ENCODE peak calls at places on chromosomes 2 and 18, in six cellular contexts. One of them, this sample, is unnamed.
A peak's percentile ranks its signal among the peaks of the same experiment; 100 is the strongest.

GRCh38 chr2:189045836-189046235 is 71.7 kb downstream of the COL3A1 start:
- DNase-seq in K562: no peak
- DNase-seq in HepG2: no peak
- DNase-seq in SK-N-SH: no peak
- DNase-seq in GM12878: no peak
- DNase-seq in H1: no peak
- DNase-seq in this sample: no peak

GRCh38 chr18:50866765-50867164 is 12.2 kb upstream of the ME2 start:
- DNase-seq in HepG2: no peak
- DNase-seq in GM12878: no peak
- DNase-seq in H1: no peak
- DNase-seq in K562: no peak
- DNase-seq in SK-N-SH: no peak
- DNase-seq in this sample: no peak

GRCh38 chr2:45069711-45070664 is 60.7 kb upstream of the SIX2 start:
- DNase-seq in H1: peak; percentile 45
- DNase-seq in K562: no peak
- DNase-seq in GM12878: no peak
- DNase-seq in SK-N-SH: no peak
- DNase-seq in HepG2: no peak
- DNase-seq in this sample: no peak

GRCh38 chr2:122081743-122082142 is 326.3 kb downstream of the TSN start:
- DNase-seq in SK-N-SH: peak; percentile 32
- DNase-seq in HepG2: no peak
- DNase-seq in H1: no peak
- DNase-seq in K562: no peak
- DNase-seq in GM12878: no peak
- DNase-seq in this sample: no peak

GRCh38 chr2:138059487-138059886 is 95.2 kb downstream of the HNMT start:
- DNase-seq in GM12878: no peak
- DNase-seq in HepG2: no peak
- DNase-seq in K562: no peak
- DNase-seq in H1: no peak
- DNase-seq in SK-N-SH: no peak
- DNase-seq in this sample: no peak

GRCh38 chr18:54247488-54248175 is 21.7 kb upstream of the POLI start:
- DNase-seq in GM12878: no peak
- DNase-seq in HepG2: no peak
- DNase-seq in H1: no peak
- DNase-seq in K562: no peak
- DNase-seq in SK-N-SH: no peak
- DNase-seq in this sample: no peak

GRCh38 chr2:143475131-143475784 is 346.0 kb downstream of the ARHGAP15 start:
- DNase-seq in H1: no peak
- DNase-seq in K562: no peak
- DNase-seq in HepG2: no peak
- DNase-seq in GM12878: no peak
- DNase-seq in SK-N-SH: no peak
- DNase-seq in this sample: no peak

GRCh38 chr2:150165988-150166965 is 321.2 kb downstream of the RND3 start:
- DNase-seq in HepG2: peak; percentile 12
- DNase-seq in SK-N-SH: no peak
- DNase-seq in K562: no peak
- DNase-seq in H1: no peak
- DNase-seq in GM12878: no peak
- DNase-seq in this sample: no peak

GRCh38 chr2:190701586-190701985 is 52.7 kb downstream of the NAB1 start:
- DNase-seq in GM12878: no peak
- DNase-seq in HepG2: no peak
- DNase-seq in K562: no peak
- DNase-seq in SK-N-SH: no peak
- DNase-seq in H1: no peak
- DNase-seq in this sample: no peak

GRCh38 chr2:48444404-48444803 is 85.5 kb upstream of the STON1 start:
- DNase-seq in SK-N-SH: no peak
- DNase-seq in GM12878: no peak
- DNase-seq in HepG2: no peak
- DNase-seq in H1: no peak
- DNase-seq in K562: no peak
- DNase-seq in this sample: no peak

GRCh38 chr2:215368493-215368809 is 56.6 kb downstream of the ATIC start:
- DNase-seq in SK-N-SH: no peak
- DNase-seq in K562: no peak
- DNase-seq in GM12878: no peak
- DNase-seq in HepG2: no peak
- DNase-seq in H1: no peak
- DNase-seq in this sample: no peak

GRCh38 chr2:120602251-120602650 is 133.4 kb upstream of the GLI2 start:
- DNase-seq in SK-N-SH: no peak
- DNase-seq in K562: no peak
- DNase-seq in GM12878: no peak
- DNase-seq in HepG2: no peak
- DNase-seq in H1: no peak
- DNase-seq in this sample: no peak

GRCh38 chr2:111667542-111668273 is 216.3 kb downstream of the ANAPC1 start:
- DNase-seq in SK-N-SH: no peak
- DNase-seq in H1: peak; percentile 24
- DNase-seq in GM12878: no peak
- DNase-seq in HepG2: peak; percentile 64
- DNase-seq in K562: no peak
- DNase-seq in this sample: peak; percentile 63

GRCh38 chr18:44895176-44895798 is 214.6 kb downstream of the SETBP1 start:
- DNase-seq in K562: peak; percentile 15
- DNase-seq in SK-N-SH: peak; percentile 5
- DNase-seq in H1: no peak
- DNase-seq in GM12878: peak; percentile 53
- DNase-seq in HepG2: no peak
- DNase-seq in this sample: peak; percentile 27

GRCh38 chr2:38374978-38375377 is 2.1 kb downstream of the ATL2 start:
- DNase-seq in H1: no peak
- DNase-seq in HepG2: no peak
- DNase-seq in GM12878: no peak
- DNase-seq in K562: no peak
- DNase-seq in SK-N-SH: no peak
- DNase-seq in this sample: no peak

GRCh38 chr2:207075456-207075855 is 90.3 kb downstream of the KLF7 start:
- DNase-seq in HepG2: no peak
- DNase-seq in SK-N-SH: no peak
- DNase-seq in H1: no peak
- DNase-seq in GM12878: no peak
- DNase-seq in K562: no peak
- DNase-seq in this sample: no peak

GRCh38 chr2:174172802-174173355 is 75.5 kb downstream of the OLA1 start:
- DNase-seq in SK-N-SH: no peak
- DNase-seq in H1: no peak
- DNase-seq in HepG2: no peak
- DNase-seq in GM12878: no peak
- DNase-seq in K562: no peak
- DNase-seq in this sample: no peak

GRCh38 chr2:47558116-47559078 is 155.4 kb downstream of the MSH2 start:
- DNase-seq in K562: no peak
- DNase-seq in GM12878: no peak
- DNase-seq in H1: no peak
- DNase-seq in SK-N-SH: no peak
- DNase-seq in HepG2: no peak
- DNase-seq in this sample: no peak

DNA sequence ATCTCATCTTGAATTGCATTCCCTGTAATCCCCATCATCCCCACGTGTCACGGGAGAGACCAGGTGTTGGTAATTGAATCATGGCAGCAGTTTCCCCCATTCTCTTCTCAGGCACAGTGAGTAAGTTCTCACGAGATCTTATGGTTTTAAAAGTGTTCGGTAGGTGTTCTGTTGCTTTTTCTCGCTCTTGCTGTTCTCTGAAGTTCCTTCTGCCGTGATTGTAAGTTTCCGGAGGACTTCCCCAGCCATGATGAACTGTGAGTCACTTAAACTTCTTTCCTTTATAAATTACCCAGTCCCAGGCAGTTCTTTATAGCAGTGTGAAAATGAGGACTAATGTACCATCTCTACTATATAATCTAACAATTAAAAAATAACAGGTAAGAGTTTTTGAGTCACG is 409.9 kb upstream of the NRXN1 start:
- DNase-seq in SK-N-SH: no peak
- DNase-seq in GM12878: no peak
- DNase-seq in HepG2: no peak
- DNase-seq in H1: no peak
- DNase-seq in K562: no peak
- DNase-seq in this sample: no peak
- TF ChIP-seq GABPA in SK-N-SH: no peak
- TF ChIP-seq GABPA in GM12878: no peak
- TF ChIP-seq GABPA in HepG2: no peak
- TF ChIP-seq GABPA in H1: no peak
- TF ChIP-seq GABPA in K562: no peak
- TF ChIP-seq GABPA in this sample: no peak

GRCh38 chr2:70518557-70518956 is 35.1 kb downstream of the TGFA start:
- DNase-seq in SK-N-SH: no peak
- DNase-seq in HepG2: no peak
- DNase-seq in H1: no peak
- DNase-seq in GM12878: no peak
- DNase-seq in K562: no peak
- DNase-seq in this sample: no peak

GRCh38 chr2:70515938-70516337 is 37.7 kb downstream of the TGFA start:
- DNase-seq in H1: no peak
- DNase-seq in K562: no peak
- DNase-seq in HepG2: no peak
- DNase-seq in SK-N-SH: no peak
- DNase-seq in GM12878: no peak
- DNase-seq in this sample: peak; percentile 35

GRCh38 chr2:70514612-70515055 is 39.0 kb downstream of the TGFA start:
- DNase-seq in HepG2: peak; percentile 42
- DNase-seq in K562: no peak
- DNase-seq in H1: no peak
- DNase-seq in GM12878: no peak
- DNase-seq in SK-N-SH: no peak
- DNase-seq in this sample: no peak

GRCh38 chr2:70517804-70518203 is 35.8 kb downstream of the TGFA start:
- DNase-seq in K562: no peak
- DNase-seq in HepG2: no peak
- DNase-seq in H1: no peak
- DNase-seq in GM12878: no peak
- DNase-seq in SK-N-SH: no peak
- DNase-seq in this sample: no peak

GRCh38 chr2:70516596-70516995 is 37.0 kb downstream of the TGFA start:
- DNase-seq in HepG2: no peak
- DNase-seq in GM12878: peak; percentile 24
- DNase-seq in SK-N-SH: no peak
- DNase-seq in H1: no peak
- DNase-seq in K562: no peak
- DNase-seq in this sample: peak; percentile 39
- TF ChIP-seq GABPA in HepG2: no peak
- TF ChIP-seq GABPA in GM12878: no peak
- TF ChIP-seq GABPA in SK-N-SH: no peak
- TF ChIP-seq GABPA in H1: no peak
- TF ChIP-seq GABPA in K562: no peak
- TF ChIP-seq GABPA in this sample: no peak

GRCh38 chr2:113847144-113847543 is 42.7 kb upstream of the ACTR3 start:
- DNase-seq in K562: no peak
- DNase-seq in SK-N-SH: no peak
- DNase-seq in HepG2: no peak
- DNase-seq in H1: no peak
- DNase-seq in GM12878: no peak
- DNase-seq in this sample: no peak

GRCh38 chr2:113840463-113840975 is 49.4 kb upstream of the ACTR3 start:
- DNase-seq in K562: no peak
- DNase-seq in H1: no peak
- DNase-seq in GM12878: no peak
- DNase-seq in HepG2: no peak
- DNase-seq in SK-N-SH: no peak
- DNase-seq in this sample: no peak

GRCh38 chr2:113846439-113846838 is 43.5 kb upstream of the ACTR3 start:
- DNase-seq in K562: no peak
- DNase-seq in SK-N-SH: no peak
- DNase-seq in H1: no peak
- DNase-seq in GM12878: no peak
- DNase-seq in HepG2: no peak
- DNase-seq in this sample: no peak

GRCh38 chr2:113838744-113839444 is 51.0 kb upstream of the ACTR3 start:
- DNase-seq in GM12878: no peak
- DNase-seq in SK-N-SH: no peak
- DNase-seq in HepG2: peak; percentile 44
- DNase-seq in K562: no peak
- DNase-seq in H1: no peak
- DNase-seq in this sample: no peak

DNA sequence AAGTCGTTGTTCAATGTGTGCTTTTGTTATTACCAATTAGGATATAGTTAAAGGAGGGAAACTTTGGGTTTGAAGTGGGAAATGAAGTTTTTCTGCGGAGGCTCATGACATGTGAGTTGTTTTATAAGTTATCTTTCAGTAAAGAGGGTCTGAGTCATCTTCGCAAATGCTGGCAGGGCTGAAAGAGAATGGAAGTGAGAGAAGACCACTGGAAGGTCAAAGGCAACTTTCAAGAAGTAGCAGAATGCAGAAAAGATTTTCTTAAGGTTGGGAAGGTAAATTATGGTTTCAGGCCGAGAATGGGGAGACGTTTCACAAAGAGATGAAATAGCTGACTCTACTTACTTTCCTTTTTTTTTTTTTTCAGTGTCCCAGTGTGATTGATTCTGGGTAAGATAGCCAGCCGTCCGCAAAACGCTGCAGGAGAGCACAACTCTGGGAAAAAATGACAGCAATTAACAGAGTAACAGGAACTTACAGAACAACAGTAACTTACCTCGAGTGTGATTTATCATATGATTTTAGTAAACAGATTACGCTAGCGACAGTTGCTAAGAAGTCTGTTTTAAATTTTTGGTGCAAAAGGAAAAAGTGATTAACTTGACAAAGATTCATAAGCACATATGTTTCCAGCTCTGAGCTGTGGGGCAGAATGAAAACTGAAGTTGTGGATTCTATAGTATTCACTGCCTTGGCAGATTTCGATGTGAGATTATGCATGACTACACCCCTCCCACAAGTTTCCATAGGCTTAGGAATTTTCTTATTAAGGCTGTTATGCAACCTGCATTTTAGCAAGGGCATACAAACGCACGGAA is 46.8 kb upstream of the ACTR3 start:
- DNase-seq in HepG2: no peak
- DNase-seq in SK-N-SH: no peak
- DNase-seq in K562: no peak
- DNase-seq in GM12878: no peak
- DNase-seq in H1: no peak
- DNase-seq in this sample: no peak
- TF ChIP-seq GABPA in HepG2: no peak
- TF ChIP-seq GABPA in SK-N-SH: no peak
- TF ChIP-seq GABPA in K562: no peak
- TF ChIP-seq GABPA in GM12878: no peak
- TF ChIP-seq GABPA in H1: no peak
- TF ChIP-seq GABPA in this sample: no peak

GRCh38 chr18:10971717-10972116 is 177.7 kb downstream of the PIEZO2 start:
- DNase-seq in SK-N-SH: no peak
- DNase-seq in H1: no peak
- DNase-seq in K562: no peak
- DNase-seq in GM12878: no peak
- DNase-seq in HepG2: no peak
- DNase-seq in this sample: no peak

GRCh38 chr18:10979411-10979810 is 170.0 kb downstream of the PIEZO2 start:
- DNase-seq in K562: no peak
- DNase-seq in HepG2: no peak
- DNase-seq in GM12878: no peak
- DNase-seq in H1: no peak
- DNase-seq in SK-N-SH: no peak
- DNase-seq in this sample: no peak

GRCh38 chr18:10977042-10977441 is 172.3 kb downstream of the PIEZO2 start:
- DNase-seq in GM12878: no peak
- DNase-seq in HepG2: no peak
- DNase-seq in K562: no peak
- DNase-seq in SK-N-SH: no peak
- DNase-seq in H1: no peak
- DNase-seq in this sample: no peak

GRCh38 chr18:10973579-10974260 is 175.6 kb downstream of the PIEZO2 start:
- DNase-seq in K562: no peak
- DNase-seq in SK-N-SH: no peak
- DNase-seq in GM12878: no peak
- DNase-seq in HepG2: no peak
- DNase-seq in H1: no peak
- DNase-seq in this sample: no peak
- TF ChIP-seq GABPA in K562: no peak
- TF ChIP-seq GABPA in SK-N-SH: no peak
- TF ChIP-seq GABPA in GM12878: no peak
- TF ChIP-seq GABPA in HepG2: no peak
- TF ChIP-seq GABPA in H1: no peak
- TF ChIP-seq GABPA in this sample: no peak